ENCODE peak calls at places on chromosome 7, in five cellular contexts. F, D, Y, H and L are unnamed samples.

GRCh38 chr7:105493928-105494325 is 28.1 kb downstream of the PUS7 start:
- DNase-seq in F (no peak), D (no peak), Y (no peak), H (no peak), L (no peak)

GRCh38 chr7:158109364-158110033 is 478.1 kb downstream of the PTPRN2 start:
- DNase-seq in F (no peak), D (no peak), Y (no peak), H (no peak), L (no peak)

GRCh38 chr7:70131807-70132565 is 533.7 kb downstream of the AUTS2 start:
- DNase-seq in F (no peak), D (no peak), Y (no peak), H (no peak), L (no peak)

GRCh38 chr7:123580406-123581161 is 21.0 kb upstream of the ASB15 start:
- DNase-seq in F (peak; percentile 66), D (no peak), Y (no peak), H (no peak), L (no peak)

GRCh38 chr7:138963675-138964074 is 17.5 kb downstream of the KIAA1549 start:
- DNase-seq in F (no peak), D (no peak), Y (no peak), H (no peak), L (no peak)

GRCh38 chr7:33903770-33904679 is 1.3 kb upstream of the BMPER start:
- DNase-seq in F (peak; percentile 74), D (peak; percentile 38), Y (peak; percentile 11), H (no peak), L (no peak)

GRCh38 chr7:28179081-28180030 is 1.2 kb downstream of the JAZF1 start:
- DNase-seq in F (peak; percentile 86), D (peak; percentile 58), Y (peak; percentile 24), H (peak; percentile 31), L (peak; percentile 63)

GRCh38 chr7:121187222-121187621 is 141.6 kb upstream of the WNT16 start:
- DNase-seq in F (no peak), D (no peak), Y (no peak), H (no peak), L (no peak)

GRCh38 chr7:149761307-149761706 is 12.1 kb downstream of the ZNF467 start:
- DNase-seq in F (no peak), D (no peak), Y (no peak), H (no peak), L (no peak)

GRCh38 chr7:82244947-82245346 is 198.6 kb downstream of the CACNA2D1 start:
- DNase-seq in F (no peak), D (no peak), Y (no peak), H (no peak), L (no peak)

GRCh38 chr7:78959471-78959870 is 494.0 kb downstream of the MAGI2 start:
- DNase-seq in F (no peak), D (no peak), Y (no peak), H (no peak), L (no peak)

GRCh38 chr7:115300228-115300870 is 378.5 kb downstream of the MDFIC start:
- DNase-seq in F (no peak), D (no peak), Y (no peak), H (no peak), L (no peak)

GRCh38 chr7:151888716-151889115 is 11.8 kb upstream of the PRKAG2 start:
- DNase-seq in F (no peak), D (no peak), Y (no peak), H (no peak), L (no peak)

GRCh38 chr7:151890355-151891004 is 13.6 kb upstream of the PRKAG2 start:
- DNase-seq in F (no peak), D (no peak), Y (no peak), H (no peak), L (no peak)

GRCh38 chr7:151886783-151887182 is 9.9 kb upstream of the PRKAG2 start:
- DNase-seq in F (no peak), D (no peak), Y (no peak), H (no peak), L (no peak)

GRCh38 chr7:151889406-151890354 is 12.8 kb upstream of the PRKAG2 start:
- DNase-seq in F (no peak), D (no peak), Y (no peak), H (no peak), L (no peak)

DNA sequence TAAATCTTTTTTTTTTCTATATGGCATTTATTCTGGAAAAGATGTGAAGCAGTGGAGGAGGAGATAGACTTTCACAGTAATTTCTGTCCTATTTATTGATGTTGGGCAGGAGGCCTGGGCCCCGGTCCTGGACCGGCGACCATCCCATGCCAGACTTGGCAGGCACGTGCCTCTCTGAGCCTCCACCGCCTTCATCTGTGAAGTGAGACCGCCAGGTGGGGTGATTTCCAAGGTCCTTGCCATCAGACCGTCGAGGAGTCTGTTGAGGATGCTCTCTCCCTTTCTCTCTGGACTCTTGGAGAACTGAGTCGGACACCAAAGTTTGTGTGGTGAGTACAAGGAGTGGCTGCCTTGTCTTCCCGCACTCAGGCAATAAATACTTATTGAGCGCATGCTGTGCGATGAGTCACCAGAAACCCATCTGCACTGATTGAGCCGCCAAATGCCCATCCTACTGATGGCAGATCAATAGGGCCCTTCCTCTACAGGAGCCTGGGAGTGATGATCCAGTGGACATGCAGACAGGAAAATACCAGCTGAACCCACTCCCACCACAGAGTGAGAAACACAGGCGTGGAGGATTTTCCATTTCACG is 11.3 kb upstream of the PRKAG2 start:
- DNase-seq in F (no peak), D (no peak), Y (no peak), H (no peak), L (no peak)
- TF ChIP-seq CTCF in F (no peak), D (no peak), Y (no peak), H (no peak), L (no peak)

DNA sequence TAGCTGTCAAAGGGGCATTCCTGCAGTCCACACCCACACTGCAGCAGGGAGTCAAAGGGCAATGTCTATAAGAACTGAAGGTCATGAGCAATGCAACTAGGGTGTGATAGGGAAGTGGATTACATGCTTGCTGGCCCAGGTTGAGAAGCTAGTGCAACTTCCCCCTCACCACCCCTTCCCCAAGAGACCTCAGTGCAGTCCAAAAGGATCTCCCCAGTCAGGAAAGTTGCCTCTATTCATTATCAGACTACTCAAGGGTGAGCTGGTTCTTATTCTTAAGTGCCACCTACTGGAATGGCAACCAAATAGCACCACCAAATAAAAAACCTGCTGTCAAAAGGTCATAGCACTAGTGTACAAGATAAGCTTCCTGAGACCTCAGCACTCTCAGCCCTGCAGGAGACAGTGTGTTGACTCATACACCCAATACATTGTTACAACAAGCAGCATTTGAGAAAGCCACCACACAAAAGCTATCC is 28.2 kb downstream of the MTERF1 start:
- DNase-seq in F (peak; percentile 15), D (no peak), Y (no peak), H (no peak), L (no peak)
- TF ChIP-seq CTCF in F (peak; percentile 40), D (no peak), Y (peak; percentile 26), H (no peak), L (peak; percentile 47)

GRCh38 chr7:103764887-103765286 is 224.6 kb downstream of the RELN start:
- DNase-seq in F (no peak), D (no peak), Y (no peak), H (no peak), L (no peak)

GRCh38 chr7:103766630-103767029 is 222.8 kb downstream of the RELN start:
- DNase-seq in F (no peak), D (no peak), Y (no peak), H (no peak), L (no peak)

GRCh38 chr7:103762907-103763306 is 226.6 kb downstream of the RELN start:
- DNase-seq in F (no peak), D (no peak), Y (no peak), H (no peak), L (no peak)

GRCh38 chr7:103762361-103762760 is 227.1 kb downstream of the RELN start:
- DNase-seq in F (no peak), D (no peak), Y (no peak), H (no peak), L (no peak)

GRCh38 chr7:103765891-103766290 is 223.6 kb downstream of the RELN start:
- DNase-seq in F (no peak), D (no peak), Y (no peak), H (no peak), L (no peak)
- TF ChIP-seq CTCF in F (no peak), D (no peak), Y (no peak), H (no peak), L (no peak)

DNA sequence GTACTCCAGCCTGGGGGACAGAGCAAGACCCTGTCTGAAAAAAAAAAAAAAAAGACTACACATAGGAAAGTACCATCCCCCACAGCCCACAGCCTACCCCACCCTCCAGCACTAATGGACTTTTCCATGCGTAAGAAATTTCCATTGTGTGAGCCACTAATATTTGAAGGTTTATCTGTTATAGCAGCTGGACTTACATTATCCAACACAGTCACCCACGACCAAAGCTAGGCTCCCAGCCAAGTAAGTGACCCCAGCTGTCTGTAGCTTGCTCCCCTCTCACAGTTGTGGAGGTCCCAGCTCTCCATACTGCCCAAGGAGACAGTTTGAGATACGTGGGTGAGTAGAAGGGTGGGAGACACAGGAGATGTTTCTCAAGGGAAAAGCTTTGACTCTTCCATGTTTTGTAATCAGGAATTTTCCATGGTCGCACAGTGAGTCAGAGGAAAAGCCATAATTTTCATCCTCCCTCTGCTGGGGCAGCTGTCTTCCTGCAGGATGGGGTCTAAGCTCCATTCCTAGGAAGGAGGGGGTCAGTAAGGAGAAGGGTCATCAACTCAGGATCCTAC is 57.4 kb downstream of the CAV1 start:
- DNase-seq in F (no peak), D (no peak), Y (no peak), H (no peak), L (no peak)
- TF ChIP-seq CTCF in F (peak; percentile 43), D (no peak), Y (no peak), H (no peak), L (no peak)

GRCh38 chr7:100158229-100159098 is at the start of gene TRAPPC14:
- DNase-seq in F (peak; percentile 94), D (peak; percentile 86), Y (peak; percentile 92), H (peak; percentile 90), L (peak; percentile 83)

GRCh38 chr7:100159099-100159623 is 638 bp upstream of the TRAPPC14 start:
- DNase-seq in F (no peak), D (no peak), Y (no peak), H (no peak), L (no peak)

GRCh38 chr7:100157069-100157333 is 1.5 kb downstream of the TRAPPC14 start:
- DNase-seq in F (no peak), D (no peak), Y (no peak), H (no peak), L (no peak)

GRCh38 chr7:100156331-100157068 is 2.0 kb downstream of the TRAPPC14 start:
- DNase-seq in F (no peak), D (no peak), Y (no peak), H (no peak), L (peak; percentile 58)

GRCh38 chr7:100157334-100158228 is 942 bp downstream of the TRAPPC14 start:
- DNase-seq in F (peak; percentile 52), D (peak; percentile 39), Y (no peak), H (peak; percentile 70), L (peak; percentile 62)
- TF ChIP-seq CTCF in F (peak; percentile 20), D (no peak), Y (no peak), H (no peak), L (no peak)

GRCh38 chr7:87479951-87480350 is 4.5 kb upstream of the ABCB4 start:
- DNase-seq in F (peak; percentile 40), D (no peak), Y (no peak), H (no peak), L (no peak)
- TF ChIP-seq CTCF in F (no peak), D (no peak), Y (no peak), H (no peak), L (no peak)